ENCODE peak calls at places on chromosomes 12 and 14, in four cellular contexts. W is nephron progenitor cell; E is uterus; N is stimulated activated CD8-positive, alpha-beta memory T cell treated with anti-CD3 and anti-CD28 coated beads, Interleukin-12 subunit alpha, Interleukin-12 subunit beta, amount 100 ng/mL, for 1 hour. Y is an unnamed sample.

GRCh38 chr12:86521870-86522269 is 265.7 kb upstream of the MGAT4C start:
- DNase-seq in W (no peak), E (no peak), N (no peak), Y (no peak)

GRCh38 chr14:103488960-103489359 is 33.7 kb downstream of the CKB start:
- DNase-seq in W (no peak), E (no peak), N (no peak), Y (no peak)

GRCh38 chr12:50934371-50934851 is 17.9 kb upstream of the HIGD1C start:
- DNase-seq in W (no peak), E (no peak), N (no peak), Y (no peak)

GRCh38 chr12:47277972-47278448 is 198.3 kb upstream of the AMIGO2 start:
- DNase-seq in W (no peak), E (no peak), N (no peak), Y (no peak)

GRCh38 chr14:58789106-58789505 is 151.3 kb downstream of the DACT1 start:
- DNase-seq in W (no peak), E (no peak), N (no peak), Y (no peak)

GRCh38 chr12:88615490-88615889 is 35.2 kb upstream of the KITLG start:
- DNase-seq in W (no peak), E (no peak), N (no peak), Y (no peak)

GRCh38 chr12:52687527-52688385 is 7.5 kb upstream of the KRT1 start:
- DNase-seq in W (no peak), E (no peak), N (no peak), Y (no peak)

GRCh38 chr12:129635003-129635685 is 268.7 kb downstream of the TMEM132D start:
- DNase-seq in W (no peak), E (no peak), N (no peak), Y (no peak)

GRCh38 chr14:24789277-24789832 is 155.4 kb upstream of the GZMB start:
- DNase-seq in W (no peak), E (no peak), N (no peak), Y (no peak)

Y was measured in activated T-helper 2 cell treated with anti-CD3 and anti-CD28 coated beads, Interferon-gamma antibody, Interleukin-2, Interleukin-4, amounts not matched to agents 10 μg/mL and 5 μg/mL and 100 μg/mL, durations not matched to agents 14 hours and 24 hours and 36 hours.